ENCODE peak calls at places on chromosomes 13 and 19, in four cellular contexts. H, U, X and P are unnamed samples.

GRCh38 chr13:33186851-33187250 is 98.7 kb downstream of the STARD13 start:
- DNase-seq in H (no peak), U (peak; percentile 90), X (no peak), P (peak; percentile 94)

GRCh38 chr19:48064509-48064908 is 20.6 kb upstream of the CABP5 start:
- DNase-seq in H (no peak), U (peak; percentile 23), X (no peak), P (peak; percentile 3)

GRCh38 chr19:8355631-8356402 is 8.1 kb upstream of the ANGPTL4 start:
- DNase-seq in H (no peak), U (peak; percentile 98), X (no peak), P (peak; percentile 96)

GRCh38 chr13:32165791-32166190 is 134.2 kb downstream of the FRY start:
- DNase-seq in H (no peak), U (no peak), X (no peak), P (no peak)

GRCh38 chr19:38665950-38666661 is 18.7 kb downstream of the ACTN4 start:
- DNase-seq in H (no peak), U (no peak), X (no peak), P (peak; percentile 64)

GRCh38 chr19:17052439-17052838 is 22.8 kb downstream of the HAUS8 start:
- DNase-seq in H (no peak), U (peak; percentile 77), X (no peak), P (peak; percentile 19)

GRCh38 chr19:41000310-41000737 is 9.2 kb downstream of the CYP2B6 start:
- DNase-seq in H (no peak), U (peak; percentile 14), X (no peak), P (no peak)

GRCh38 chr19:55196803-55197202 is 12.5 kb downstream of the PTPRH start:
- DNase-seq in H (no peak), U (no peak), X (no peak), P (no peak)

GRCh38 chr13:42363941-42364612 is 92.1 kb downstream of the AKAP11 start:
- DNase-seq in H (no peak), U (peak; percentile 71), X (no peak), P (peak; percentile 8)

GRCh38 chr19:31528261-31528660 is 179.0 kb upstream of the TSHZ3 start:
- DNase-seq in H (no peak), U (no peak), X (no peak), P (no peak)

GRCh38 chr19:2237051-2237868 is 636 bp downstream of the SF3A2 start:
- DNase-seq in H (no peak), U (no peak), X (no peak), P (no peak)

GRCh38 chr13:78520425-78520824 is 82.9 kb downstream of the POU4F1 start:
- DNase-seq in H (no peak), U (no peak), X (no peak), P (no peak)

GRCh38 chr13:95392597-95392996 is 91.3 kb upstream of the ABCC4 start:
- DNase-seq in H (no peak), U (no peak), X (no peak), P (no peak)

GRCh38 chr13:51101636-51102218 is 9.3 kb downstream of the C13orf42 start:
- DNase-seq in H (no peak), U (no peak), X (no peak), P (no peak)

GRCh38 chr19:6116749-6117430 is 6.6 kb upstream of the RFX2 start:
- DNase-seq in H (no peak), U (no peak), X (no peak), P (no peak)

GRCh38 chr13:103839460-103839859 is 773.2 kb upstream of the SLC10A2 start:
- DNase-seq in H (no peak), U (no peak), X (no peak), P (no peak)

GRCh38 chr19:8459520-8460260 is 14.9 kb downstream of the HNRNPM start:
- DNase-seq in H (no peak), U (peak; percentile 82), X (no peak), P (peak; percentile 75)

GRCh38 chr19:29521291-29522075 is 4.3 kb upstream of the VSTM2B start:
- DNase-seq in H (no peak), U (no peak), X (no peak), P (no peak)

GRCh38 chr19:5018224-5019015 is 49.5 kb downstream of the KDM4B start:
- DNase-seq in H (no peak), U (peak; percentile 80), X (no peak), P (peak; percentile 69)